ENCODE peak calls at places on chromosomes 4 and X, in five cellular contexts. One of them, this sample, is unnamed.

GRCh38 chr4:39587881-39588280 is 50.8 kb downstream of the SMIM14 start:
- DNase-seq in HepG2: no peak
- DNase-seq in A549: no peak
- DNase-seq in K562: no peak
- DNase-seq in GM23338: no peak
- DNase-seq in this sample: no peak

GRCh38 chrX:39760930-39761329 is 336.8 kb downstream of the BCOR start:
- DNase-seq in HepG2: no peak
- DNase-seq in K562: no peak
- DNase-seq in A549: no peak
- DNase-seq in GM23338: no peak
- DNase-seq in this sample: no peak

GRCh38 chr4:67713531-67714247 is 12.7 kb upstream of the UBA6 start:
- DNase-seq in GM23338: no peak
- DNase-seq in K562: peak; percentile 47
- DNase-seq in HepG2: no peak
- DNase-seq in A549: peak; percentile 45
- DNase-seq in this sample: no peak

GRCh38 chr4:102449751-102450352 is 51.3 kb upstream of the NFKB1 start:
- DNase-seq in HepG2: peak; percentile 65
- DNase-seq in A549: peak; percentile 62
- DNase-seq in K562: peak; percentile 22
- DNase-seq in GM23338: peak; percentile 75
- DNase-seq in this sample: peak; percentile 41

GRCh38 chr4:88177981-88178632 is 19.7 kb upstream of the ABCG2 start:
- DNase-seq in HepG2: peak; percentile 28
- DNase-seq in A549: peak; percentile 91
- DNase-seq in K562: peak; percentile 17
- DNase-seq in GM23338: peak; percentile 93
- DNase-seq in this sample: no peak

GRCh38 chr4:125254111-125254510 is 60.6 kb upstream of the FAT4 start:
- DNase-seq in K562: no peak
- DNase-seq in HepG2: no peak
- DNase-seq in A549: no peak
- DNase-seq in GM23338: no peak
- DNase-seq in this sample: no peak

GRCh38 chr4:73434311-73434710 is 1.7 kb upstream of the AFP start:
- DNase-seq in HepG2: peak; percentile 45
- DNase-seq in A549: peak; percentile 7
- DNase-seq in GM23338: peak; percentile 65
- DNase-seq in K562: peak; percentile 9
- DNase-seq in this sample: peak; percentile 12

GRCh38 chr4:40607224-40607623 is 22.4 kb downstream of the RBM47 start:
- DNase-seq in K562: no peak
- DNase-seq in GM23338: no peak
- DNase-seq in HepG2: no peak
- DNase-seq in A549: no peak
- DNase-seq in this sample: no peak

GRCh38 chrX:152895724-152896420 is 2.0 kb upstream of the ZNF185 start:
- DNase-seq in HepG2: no peak
- DNase-seq in GM23338: no peak
- DNase-seq in K562: no peak
- DNase-seq in A549: no peak
- DNase-seq in this sample: no peak

GRCh38 chr4:124018383-124019317 is 622.1 kb downstream of the SPRY1 start:
- DNase-seq in A549: no peak
- DNase-seq in GM23338: peak; percentile 6
- DNase-seq in HepG2: peak; percentile 12
- DNase-seq in K562: no peak
- DNase-seq in this sample: peak; percentile 61

GRCh38 chr4:148216866-148217814 is 225.1 kb downstream of the NR3C2 start:
- DNase-seq in A549: no peak
- DNase-seq in GM23338: no peak
- DNase-seq in HepG2: no peak
- DNase-seq in K562: no peak
- DNase-seq in this sample: no peak

GRCh38 chr4:82618321-82618720 is 56.5 kb upstream of the TMEM150C start:
- DNase-seq in HepG2: no peak
- DNase-seq in A549: no peak
- DNase-seq in GM23338: no peak
- DNase-seq in K562: no peak
- DNase-seq in this sample: peak; percentile 73

GRCh38 chrX:154032156-154032555 is 12.5 kb upstream of the IRAK1 start:
- DNase-seq in GM23338: no peak
- DNase-seq in HepG2: no peak
- DNase-seq in A549: no peak
- DNase-seq in K562: no peak
- DNase-seq in this sample: no peak

GRCh38 chrX:115535844-115536243 is 25.1 kb upstream of the PLS3 start:
- DNase-seq in HepG2: no peak
- DNase-seq in GM23338: no peak
- DNase-seq in K562: no peak
- DNase-seq in A549: no peak
- DNase-seq in this sample: no peak

GRCh38 chr4:156954598-156954997 is 17.0 kb downstream of the PDGFC start:
- DNase-seq in A549: no peak
- DNase-seq in GM23338: no peak
- DNase-seq in K562: no peak
- DNase-seq in HepG2: no peak
- DNase-seq in this sample: no peak

GRCh38 chr4:39814403-39815185 is 116.7 kb downstream of the UBE2K start:
- DNase-seq in A549: peak; percentile 61
- DNase-seq in HepG2: peak; percentile 43
- DNase-seq in GM23338: no peak
- DNase-seq in K562: no peak
- DNase-seq in this sample: peak; percentile 24

GRCh38 chr4:140049924-140050681 is 103.9 kb downstream of the MAML3 start:
- DNase-seq in K562: no peak
- DNase-seq in A549: peak; percentile 86
- DNase-seq in GM23338: peak; percentile 82
- DNase-seq in HepG2: no peak
- DNase-seq in this sample: peak; percentile 61

GRCh38 chr4:971670-972500 is 1.5 kb downstream of the DGKQ start:
- DNase-seq in A549: no peak
- DNase-seq in GM23338: no peak
- DNase-seq in HepG2: no peak
- DNase-seq in K562: no peak
- DNase-seq in this sample: no peak

GRCh38 chr4:185062606-185063005 is 44.3 kb downstream of the HELT start:
- DNase-seq in K562: no peak
- DNase-seq in A549: no peak
- DNase-seq in GM23338: peak; percentile 72
- DNase-seq in HepG2: no peak
- DNase-seq in this sample: no peak
- TF ChIP-seq REST in K562: no peak
- TF ChIP-seq REST in A549: no peak
- TF ChIP-seq REST in GM23338: no peak
- TF ChIP-seq REST in HepG2: no peak
- TF ChIP-seq REST in this sample: no peak

GRCh38 chrX:106481341-106481740 is 130.4 kb upstream of the RADX start:
- DNase-seq in HepG2: peak; percentile 50
- DNase-seq in K562: peak; percentile 32
- DNase-seq in A549: peak; percentile 48
- DNase-seq in GM23338: peak; percentile 67
- DNase-seq in this sample: peak; percentile 33
- TF ChIP-seq REST in HepG2: no peak
- TF ChIP-seq REST in K562: no peak
- TF ChIP-seq REST in A549: no peak
- TF ChIP-seq REST in GM23338: no peak
- TF ChIP-seq REST in this sample: no peak

GRCh38 chr4:7262134-7262533 is 69.8 kb downstream of the SORCS2 start:
- DNase-seq in A549: no peak
- DNase-seq in GM23338: no peak
- DNase-seq in HepG2: no peak
- DNase-seq in K562: no peak
- DNase-seq in this sample: no peak

GRCh38 chr4:7260569-7260968 is 68.2 kb downstream of the SORCS2 start:
- DNase-seq in HepG2: no peak
- DNase-seq in A549: no peak
- DNase-seq in GM23338: no peak
- DNase-seq in K562: no peak
- DNase-seq in this sample: no peak

GRCh38 chr4:7261174-7261573 is 68.8 kb downstream of the SORCS2 start:
- DNase-seq in HepG2: no peak
- DNase-seq in GM23338: no peak
- DNase-seq in A549: no peak
- DNase-seq in K562: no peak
- DNase-seq in this sample: no peak

GRCh38 chr4:7264694-7265093 is 72.4 kb downstream of the SORCS2 start:
- DNase-seq in GM23338: no peak
- DNase-seq in HepG2: no peak
- DNase-seq in K562: no peak
- DNase-seq in A549: no peak
- DNase-seq in this sample: no peak

GRCh38 chr4:7263166-7263565 is 70.8 kb downstream of the SORCS2 start:
- DNase-seq in K562: no peak
- DNase-seq in HepG2: no peak
- DNase-seq in A549: peak; percentile 33
- DNase-seq in GM23338: no peak
- DNase-seq in this sample: no peak
- TF ChIP-seq REST in K562: no peak
- TF ChIP-seq REST in HepG2: no peak
- TF ChIP-seq REST in A549: no peak
- TF ChIP-seq REST in GM23338: no peak
- TF ChIP-seq REST in this sample: no peak

GRCh38 chrX:11687157-11687556 is 21.4 kb upstream of the ARHGAP6 start:
- DNase-seq in A549: no peak
- DNase-seq in GM23338: no peak
- DNase-seq in HepG2: no peak
- DNase-seq in K562: no peak
- DNase-seq in this sample: peak; percentile 40

GRCh38 chrX:11683057-11683456 is 17.3 kb upstream of the ARHGAP6 start:
- DNase-seq in A549: no peak
- DNase-seq in K562: no peak
- DNase-seq in HepG2: no peak
- DNase-seq in GM23338: no peak
- DNase-seq in this sample: no peak

GRCh38 chrX:11688201-11688600 is 22.5 kb upstream of the ARHGAP6 start:
- DNase-seq in K562: no peak
- DNase-seq in HepG2: no peak
- DNase-seq in A549: no peak
- DNase-seq in GM23338: no peak
- DNase-seq in this sample: no peak
- TF ChIP-seq REST in K562: no peak
- TF ChIP-seq REST in HepG2: no peak
- TF ChIP-seq REST in A549: no peak
- TF ChIP-seq REST in GM23338: no peak
- TF ChIP-seq REST in this sample: no peak